ENCODE peak calls at places on chromosomes 1 and 21, in seven cellular contexts. One of them, this sample, is unnamed.

GRCh38 chr1:198531891-198532290 is 8.6 kb downstream of the ATP6V1G3 start:
- DNase-seq in AG04450: no peak
- DNase-seq in A549: no peak
- DNase-seq in GF-D8: no peak
- DNase-seq in Calu3: no peak
- DNase-seq in prostate gland: no peak
- DNase-seq in activated CD4-positive, alpha-beta T cell treated with anti-CD3 and anti-CD28 coated beads, Interleukin-2, amount 50 U/mL, for 1 hour: no peak
- DNase-seq in this sample: no peak

GRCh38 chr1:182586380-182586779 is 2.7 kb downstream of the RNASEL start:
- DNase-seq in activated CD4-positive, alpha-beta T cell treated with anti-CD3 and anti-CD28 coated beads, Interleukin-2, amount 50 U/mL, for 1 hour: no peak
- DNase-seq in AG04450: no peak
- DNase-seq in prostate gland: no peak
- DNase-seq in GF-D8: no peak
- DNase-seq in A549: no peak
- DNase-seq in Calu3: no peak
- DNase-seq in this sample: no peak

GRCh38 chr1:204683284-204684205 is 2.0 kb downstream of the LRRN2 start:
- DNase-seq in AG04450: no peak
- DNase-seq in A549: no peak
- DNase-seq in Calu3: no peak
- DNase-seq in GF-D8: no peak
- DNase-seq in prostate gland: no peak
- DNase-seq in activated CD4-positive, alpha-beta T cell treated with anti-CD3 and anti-CD28 coated beads, Interleukin-2, amount 50 U/mL, for 1 hour: no peak
- DNase-seq in this sample: no peak

GRCh38 chr1:207751790-207752455 is at the start of gene CD46:
- DNase-seq in activated CD4-positive, alpha-beta T cell treated with anti-CD3 and anti-CD28 coated beads, Interleukin-2, amount 50 U/mL, for 1 hour: peak
- DNase-seq in AG04450: peak
- DNase-seq in Calu3: peak
- DNase-seq in prostate gland: peak
- DNase-seq in A549: peak
- DNase-seq in GF-D8: peak
- DNase-seq in this sample: peak

GRCh38 chr1:236687273-236687672 is 974 bp downstream of the ACTN2 start:
- DNase-seq in GF-D8: no peak
- DNase-seq in A549: no peak
- DNase-seq in AG04450: no peak
- DNase-seq in Calu3: no peak
- DNase-seq in prostate gland: no peak
- DNase-seq in activated CD4-positive, alpha-beta T cell treated with anti-CD3 and anti-CD28 coated beads, Interleukin-2, amount 50 U/mL, for 1 hour: no peak
- DNase-seq in this sample: no peak

GRCh38 chr21:26964379-26964778 is 2.5 kb downstream of the ADAMTS5 start:
- DNase-seq in activated CD4-positive, alpha-beta T cell treated with anti-CD3 and anti-CD28 coated beads, Interleukin-2, amount 50 U/mL, for 1 hour: no peak
- DNase-seq in A549: no peak
- DNase-seq in Calu3: no peak
- DNase-seq in prostate gland: no peak
- DNase-seq in GF-D8: no peak
- DNase-seq in AG04450: no peak
- DNase-seq in this sample: no peak

GRCh38 chr1:179178965-179179364 is 50.5 kb downstream of the ABL2 start:
- DNase-seq in prostate gland: no peak
- DNase-seq in GF-D8: no peak
- DNase-seq in Calu3: no peak
- DNase-seq in AG04450: no peak
- DNase-seq in activated CD4-positive, alpha-beta T cell treated with anti-CD3 and anti-CD28 coated beads, Interleukin-2, amount 50 U/mL, for 1 hour: no peak
- DNase-seq in A549: no peak
- DNase-seq in this sample: no peak

GRCh38 chr21:21148514-21148913 is 150.3 kb downstream of the NCAM2 start:
- DNase-seq in prostate gland: no peak
- DNase-seq in Calu3: no peak
- DNase-seq in GF-D8: no peak
- DNase-seq in A549: no peak
- DNase-seq in AG04450: no peak
- DNase-seq in activated CD4-positive, alpha-beta T cell treated with anti-CD3 and anti-CD28 coated beads, Interleukin-2, amount 50 U/mL, for 1 hour: no peak
- DNase-seq in this sample: no peak

GRCh38 chr1:53553734-53554509 is 94.7 kb downstream of the DMRTB1 start:
- DNase-seq in Calu3: no peak
- DNase-seq in activated CD4-positive, alpha-beta T cell treated with anti-CD3 and anti-CD28 coated beads, Interleukin-2, amount 50 U/mL, for 1 hour: no peak
- DNase-seq in GF-D8: no peak
- DNase-seq in prostate gland: no peak
- DNase-seq in A549: no peak
- DNase-seq in AG04450: no peak
- DNase-seq in this sample: no peak

GRCh38 chr21:31347435-31348032 is 3.5 kb upstream of the TIAM1 start:
- DNase-seq in AG04450: no peak
- DNase-seq in prostate gland: no peak
- DNase-seq in activated CD4-positive, alpha-beta T cell treated with anti-CD3 and anti-CD28 coated beads, Interleukin-2, amount 50 U/mL, for 1 hour: no peak
- DNase-seq in Calu3: peak
- DNase-seq in A549: peak
- DNase-seq in GF-D8: no peak
- DNase-seq in this sample: no peak

GRCh38 chr1:1199961-1200875 is 6.2 kb downstream of the TNFRSF18 start:
- DNase-seq in prostate gland: no peak
- DNase-seq in AG04450: no peak
- DNase-seq in Calu3: no peak
- DNase-seq in A549: no peak
- DNase-seq in activated CD4-positive, alpha-beta T cell treated with anti-CD3 and anti-CD28 coated beads, Interleukin-2, amount 50 U/mL, for 1 hour: peak
- DNase-seq in GF-D8: no peak
- DNase-seq in this sample: no peak

GRCh38 chr1:119071321-119071720 is 69.1 kb downstream of the WARS2 start:
- DNase-seq in prostate gland: no peak
- DNase-seq in A549: no peak
- DNase-seq in AG04450: no peak
- DNase-seq in Calu3: no peak
- DNase-seq in GF-D8: no peak
- DNase-seq in activated CD4-positive, alpha-beta T cell treated with anti-CD3 and anti-CD28 coated beads, Interleukin-2, amount 50 U/mL, for 1 hour: no peak
- DNase-seq in this sample: no peak

This sample was measured in SHP77 treated with DMSO at 0.1 percent for 48 hours.